ENCODE peak calls at places on chromosomes 13 and 19, in four cellular contexts. I is IMR-90, N is cardiac fibroblast, O is ovary. S is an unnamed sample.

GRCh38 chr13:28574617-28575142 is 79.8 kb upstream of the FLT1 start:
- DNase-seq in O (no peak), I (peak), N (peak), S (peak)

GRCh38 chr19:9958451-9958850 is 22.1 kb upstream of the OLFM2 start:
- DNase-seq in N (peak), O (no peak), I (peak), S (peak)

GRCh38 chr13:73940098-73940497 is 194.1 kb downstream of the KLF12 start:
- DNase-seq in O (no peak), I (no peak), N (no peak), S (no peak)

GRCh38 chr13:57946361-57946760 is 314.8 kb downstream of the PCDH17 start:
- DNase-seq in I (no peak), O (no peak), N (no peak), S (no peak)

GRCh38 chr19:29662604-29663404 is 2.5 kb upstream of the PLEKHF1 start:
- DNase-seq in N (peak), O (peak), I (peak), S (peak)

GRCh38 chr13:24052547-24052981 is 108.0 kb upstream of the SPATA13 start:
- DNase-seq in I (peak), N (peak), O (peak), S (no peak)

GRCh38 chr19:41915248-41916032 is 12.8 kb downstream of the ERFL start:
- DNase-seq in N (no peak), O (no peak), I (no peak), S (no peak)

GRCh38 chr13:41565221-41565620 is 107.9 kb downstream of the RGCC start:
- DNase-seq in I (peak), O (no peak), N (peak), S (peak)

GRCh38 chr19:57338798-57339378 is 12.2 kb upstream of the ZNF304 start:
- DNase-seq in N (no peak), O (no peak), I (peak), S (no peak)

GRCh38 chr13:94579063-94579462 is 16.9 kb downstream of the TGDS start:
- DNase-seq in N (no peak), O (no peak), I (no peak), S (no peak)

GRCh38 chr19:6536138-6536671 is 5.4 kb downstream of the TNFSF9 start:
- DNase-seq in O (no peak), I (no peak), N (peak), S (no peak)

GRCh38 chr19:48591021-48591420 is 15.5 kb upstream of the SPACA4 start:
- DNase-seq in O (no peak), N (peak), I (no peak), S (no peak)

DNA sequence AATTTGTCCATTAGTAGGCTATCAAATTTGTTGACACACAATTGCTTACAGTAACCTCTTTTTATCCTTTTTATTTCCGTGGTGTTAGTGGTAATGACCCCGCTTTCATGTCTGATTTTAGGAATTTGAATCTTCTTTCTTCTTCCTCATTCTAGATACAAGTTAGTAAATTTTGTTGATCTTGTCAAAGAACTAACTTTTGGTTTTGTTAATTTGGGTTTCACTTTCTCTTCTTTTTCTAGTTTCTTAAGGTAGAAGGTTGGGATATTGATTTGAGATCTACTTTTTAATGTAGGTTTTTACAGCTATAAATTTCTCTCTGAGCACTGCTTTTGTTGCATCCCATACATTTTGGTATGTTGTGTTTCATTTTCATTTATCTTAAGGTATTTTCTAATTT is 53.3 kb upstream of the SLC7A1 start:
- DNase-seq in O (no peak), N (no peak), I (no peak), S (no peak)
- H3K4me3 ChIP-seq in O (no peak), N (no peak), I (no peak), S (no peak)

DNA sequence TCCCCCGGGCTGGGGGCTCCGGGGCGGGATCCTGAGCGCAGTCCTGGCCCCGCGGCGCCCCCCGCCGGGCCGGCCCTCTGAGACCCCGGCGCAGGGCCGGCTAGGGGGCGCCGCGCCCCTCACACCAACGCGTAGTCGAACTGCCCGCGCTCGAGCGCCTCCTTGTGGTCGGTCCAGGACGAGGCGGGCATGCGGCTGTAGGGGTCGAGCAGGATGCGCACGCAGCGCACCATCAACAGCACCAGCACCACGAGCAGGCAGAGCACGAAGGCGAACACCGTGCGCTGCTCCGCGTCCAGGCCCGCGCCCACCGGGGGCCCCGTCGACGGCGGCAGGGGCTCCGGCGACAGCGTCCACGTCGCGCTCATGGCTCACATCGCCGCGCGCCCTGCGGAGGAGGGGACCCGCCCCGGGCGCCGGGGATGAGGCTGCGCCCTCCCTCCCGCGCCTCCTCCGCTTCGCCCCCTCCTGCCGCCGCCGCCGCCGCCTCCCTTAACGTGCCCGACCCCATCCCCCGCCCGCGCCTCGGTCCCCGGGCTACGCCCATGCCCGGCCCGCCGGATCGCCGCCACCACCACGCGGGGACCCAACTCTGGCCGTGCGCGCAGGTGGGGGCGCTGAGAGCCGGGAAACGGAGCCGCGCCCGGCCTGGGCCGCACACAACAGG is 631 bp downstream of the CTXN1 start:
- DNase-seq in I (peak), N (peak), O (peak), S (peak)
- TF ChIP-seq CTCF in I (peak), N (peak), O (peak), S (peak)

GRCh38 chr19:47445527-47445926 is 26.2 kb downstream of the SLC8A2 start:
- DNase-seq in N (no peak), I (no peak), O (no peak), S (no peak)

GRCh38 chr19:47445937-47446402 is 25.7 kb downstream of the SLC8A2 start:
- DNase-seq in N (peak), O (no peak), I (no peak), S (no peak)

GRCh38 chr19:47448360-47448727 is 23.3 kb downstream of the SLC8A2 start:
- DNase-seq in O (no peak), N (no peak), I (no peak), S (no peak)

GRCh38 chr19:47447470-47448359 is 24.0 kb downstream of the SLC8A2 start:
- DNase-seq in N (peak), O (no peak), I (peak), S (peak)

GRCh38 chr19:47446534-47447469 is 24.9 kb downstream of the SLC8A2 start:
- DNase-seq in N (peak), O (no peak), I (no peak), S (peak)
- H3K4me3 ChIP-seq in N (no peak), O (no peak), I (no peak), S (no peak)

GRCh38 chr13:109784590-109785140 is 1.7 kb downstream of the IRS2 start:
- DNase-seq in I (peak), N (peak), O (peak), S (peak)
- TF ChIP-seq CTCF in I (peak), N (peak), O (peak), S (peak)